ENCODE peak calls at places on chromosomes 2 and 18, in eight cellular contexts. M, F, H, Y, X, V, T and S are unnamed samples.

GRCh38 chr2:119960821-119961220 is 52.1 kb upstream of the EPB41L5 start:
- DNase-seq in T (no peak), F (peak; percentile 75), X (no peak), Y (no peak), V (no peak), M (no peak), H (no peak), S (no peak)

GRCh38 chr2:240852671-240853314 is 15.8 kb upstream of the AGXT start:
- DNase-seq in Y (no peak), X (no peak), M (no peak), T (no peak), F (no peak), H (no peak), V (no peak), S (no peak)

GRCh38 chr2:7691961-7692656 is 774.9 kb downstream of the RNF144A start:
- DNase-seq in H (no peak), X (no peak), T (no peak), V (no peak), F (peak; percentile 68), Y (no peak), M (no peak), S (no peak)

GRCh38 chr2:98501896-98502295 is 57.2 kb downstream of the INPP4A start:
- DNase-seq in V (no peak), T (no peak), Y (no peak), F (no peak), M (no peak), H (no peak), X (no peak), S (no peak)

GRCh38 chr18:46373787-46374186 is 269.6 kb downstream of the HAUS1 start:
- DNase-seq in V (peak; percentile 38), H (no peak), F (no peak), Y (no peak), M (no peak), X (no peak), T (no peak), S (no peak)

GRCh38 chr18:23515911-23516546 is 12.7 kb downstream of the RMC1 start:
- DNase-seq in T (peak; percentile 43), M (peak; percentile 77), H (peak; percentile 76), X (peak; percentile 77), V (peak; percentile 83), F (peak; percentile 78), Y (peak; percentile 82), S (peak; percentile 76)

GRCh38 chr2:8116661-8117060 is 565.2 kb upstream of the ID2 start:
- DNase-seq in M (no peak), X (no peak), T (no peak), V (no peak), Y (no peak), F (no peak), H (no peak), S (no peak)

GRCh38 chr18:63951302-63951705 is 2.2 kb downstream of the HMSD start:
- DNase-seq in M (no peak), V (no peak), F (peak; percentile 52), X (no peak), H (no peak), T (no peak), Y (no peak), S (no peak)

GRCh38 chr2:60548844-60549243 is 4.6 kb downstream of the BCL11A start:
- DNase-seq in M (no peak), V (no peak), F (no peak), T (no peak), H (no peak), X (no peak), Y (no peak), S (no peak)

GRCh38 chr2:85222792-85223191 is 89.6 kb downstream of the TCF7L1 start:
- DNase-seq in Y (peak; percentile 60), V (no peak), T (no peak), M (no peak), F (peak; percentile 58), X (no peak), H (no peak), S (no peak)

GRCh38 chr18:22214731-22215528 is 45.5 kb downstream of the GATA6 start:
- DNase-seq in V (no peak), F (peak; percentile 79), Y (no peak), M (peak; percentile 22), X (no peak), H (no peak), T (no peak), S (no peak)

GRCh38 chr2:47190188-47190818 is 35.2 kb upstream of the STPG4 start:
- DNase-seq in V (no peak), Y (no peak), F (peak; percentile 61), H (no peak), X (no peak), T (no peak), M (peak; percentile 77), S (no peak)

GRCh38 chr2:163717993-163718680 is 17.7 kb downstream of the FIGN start:
- DNase-seq in H (no peak), F (no peak), T (no peak), X (no peak), V (no peak), M (no peak), Y (peak; percentile 61), S (peak; percentile 40)

GRCh38 chr2:144324446-144325045 is 195.4 kb downstream of the ZEB2 start:
- DNase-seq in X (no peak), H (no peak), V (no peak), T (no peak), Y (no peak), M (no peak), F (no peak), S (no peak)

GRCh38 chr2:172091626-172092566 is 6.6 kb downstream of the DLX1 start:
- DNase-seq in V (no peak), Y (no peak), M (no peak), X (no peak), H (no peak), T (no peak), F (no peak), S (no peak)

GRCh38 chr18:51038110-51038509 is 8.1 kb downstream of the SMAD4 start:
- DNase-seq in H (no peak), M (no peak), T (no peak), Y (no peak), X (no peak), F (peak; percentile 56), V (no peak), S (no peak)

GRCh38 chr2:233438573-233439147 is 84.4 kb downstream of the DGKD start:
- DNase-seq in T (no peak), V (no peak), X (peak; percentile 66), M (no peak), F (no peak), H (no peak), Y (no peak), S (no peak)

GRCh38 chr2:70904371-70905216 is 31.1 kb upstream of the ATP6V1B1 start:
- DNase-seq in T (no peak), F (no peak), X (no peak), Y (no peak), V (peak; percentile 46), M (no peak), H (no peak), S (no peak)

GRCh38 chr18:13136689-13137040 is 81.9 kb upstream of the LDLRAD4 start:
- DNase-seq in F (no peak), H (no peak), X (no peak), V (peak; percentile 61), Y (peak; percentile 15), T (no peak), M (no peak), S (no peak)

GRCh38 chr2:216391401-216391800 is 19.1 kb upstream of the MARCHF4 start:
- DNase-seq in Y (no peak), F (no peak), T (no peak), M (no peak), H (no peak), X (no peak), V (no peak), S (no peak)

GRCh38 chr2:31244101-31244500 is 10.1 kb downstream of the EHD3 start:
- DNase-seq in V (no peak), H (no peak), X (no peak), Y (no peak), T (no peak), M (no peak), F (no peak), S (no peak)

GRCh38 chr18:8469793-8470192 is 139.4 kb upstream of the RAB12 start:
- DNase-seq in X (no peak), Y (no peak), H (no peak), F (peak; percentile 50), M (no peak), V (no peak), T (no peak), S (no peak)

GRCh38 chr2:147373800-147374409 is 470.9 kb upstream of the ACVR2A start:
- DNase-seq in F (no peak), T (no peak), Y (no peak), H (no peak), M (no peak), X (no peak), V (no peak), S (no peak)

GRCh38 chr2:174761837-174762236 is 2.4 kb downstream of the CHRNA1 start:
- DNase-seq in F (no peak), H (no peak), X (no peak), T (no peak), V (no peak), Y (no peak), M (no peak), S (no peak)

GRCh38 chr18:902179-902718 is 2.4 kb upstream of the ADCYAP1 start:
- DNase-seq in Y (peak; percentile 42), M (no peak), H (no peak), F (peak; percentile 20), X (no peak), T (no peak), V (no peak), S (no peak)

GRCh38 chr2:152406836-152407161 is 71.8 kb downstream of the FMNL2 start:
- DNase-seq in F (no peak), Y (no peak), H (no peak), M (no peak), V (no peak), X (no peak), T (no peak), S (no peak)

GRCh38 chr2:201049455-201049854 is 22.0 kb downstream of the HYCC2 start:
- DNase-seq in M (no peak), F (no peak), Y (no peak), H (no peak), T (no peak), V (no peak), X (no peak), S (no peak)

GRCh38 chr2:63440612-63441011 is 147.7 kb downstream of the WDPCP start:
- DNase-seq in M (no peak), Y (no peak), T (no peak), X (no peak), V (no peak), H (no peak), F (peak; percentile 36), S (no peak)

GRCh38 chr2:36074008-36074407 is 281.6 kb upstream of the CRIM1 start:
- DNase-seq in V (no peak), Y (no peak), M (no peak), H (no peak), X (no peak), T (no peak), F (no peak), S (no peak)

GRCh38 chr2:37872192-37872545 is 52.9 kb upstream of the RMDN2 start:
- DNase-seq in V (no peak), T (no peak), M (no peak), F (no peak), H (no peak), Y (no peak), X (no peak), S (no peak)